ENCODE peak calls at places on chromosomes 1 and 21, in eight cellular contexts. Q is PC-9, H is type B pancreatic cell, P is NT2/D1, G is kidney tubule cell, M is NCI-H2081, L is foreskin fibroblast, U is amygdala. V is an unnamed sample.

GRCh38 chr1:105886309-105886708 is 1170.2 kb upstream of the PRMT6 start:
- DNase-seq in Q (no peak), H (no peak), P (no peak), U (no peak), L (no peak), G (no peak), M (no peak), V (no peak)

GRCh38 chr1:178491721-178492120 is 5.0 kb downstream of the CLEC20A start:
- DNase-seq in G (no peak), H (no peak), L (no peak), Q (no peak), M (no peak), P (no peak), U (no peak), V (no peak)

GRCh38 chr1:75233302-75233929 is 99.2 kb downstream of the LHX8 start:
- DNase-seq in U (no peak), P (peak; percentile 46), G (peak; percentile 53), Q (no peak), H (no peak), M (peak; percentile 28), L (peak; percentile 9), V (peak; percentile 32)

GRCh38 chr1:27968692-27969091 is 8.9 kb downstream of the XKR8 start:
- DNase-seq in H (no peak), M (no peak), P (no peak), Q (peak; percentile 68), U (no peak), L (peak; percentile 97), G (peak; percentile 88), V (peak; percentile 95)

GRCh38 chr1:162548170-162548569 is 13.4 kb upstream of the UAP1 start:
- DNase-seq in P (no peak), G (no peak), Q (no peak), U (no peak), M (no peak), H (no peak), L (peak; percentile 88), V (peak; percentile 71)

GRCh38 chr1:233909195-233909594 is 4.7 kb downstream of the SLC35F3 start:
- DNase-seq in Q (peak; percentile 70), H (no peak), M (no peak), L (no peak), U (no peak), P (no peak), G (peak; percentile 99), V (peak; percentile 80)

GRCh38 chr1:55813619-55814018 is 598.5 kb upstream of the USP24 start:
- DNase-seq in Q (peak; percentile 9), U (no peak), G (peak; percentile 18), P (no peak), H (no peak), M (no peak), L (peak; percentile 90), V (peak; percentile 75)

GRCh38 chr1:225737866-225738265 is 39.8 kb upstream of the SRP9 start:
- DNase-seq in G (no peak), U (no peak), P (no peak), M (no peak), L (no peak), Q (no peak), H (no peak), V (no peak)

GRCh38 chr1:115456441-115456961 is 118.5 kb upstream of the NGF start:
- DNase-seq in Q (peak; percentile 41), P (no peak), U (no peak), G (peak; percentile 79), H (no peak), M (no peak), L (peak; percentile 61), V (peak; percentile 90)

GRCh38 chr1:2314803-2315710 is 76.3 kb downstream of the MORN1 start:
- DNase-seq in L (peak; percentile 66), M (peak; percentile 19), G (peak; percentile 33), U (no peak), H (no peak), P (no peak), Q (peak; percentile 53), V (peak; percentile 64)

GRCh38 chr21:30072496-30072895 is 94.1 kb downstream of the CLDN17 start:
- DNase-seq in G (peak; percentile 63), L (peak; percentile 54), M (peak; percentile 2), P (peak; percentile 95), U (no peak), H (no peak), Q (peak; percentile 22), V (no peak)

GRCh38 chr1:14590781-14591180 is 7.7 kb upstream of the KAZN start:
- DNase-seq in H (no peak), U (no peak), Q (no peak), P (no peak), L (no peak), G (peak; percentile 45), M (no peak), V (no peak)

GRCh38 chr1:159916240-159917051 is 8.9 kb downstream of the TAGLN2 start:
- DNase-seq in P (peak; percentile 88), M (peak; percentile 45), Q (peak; percentile 84), H (no peak), G (peak; percentile 84), L (peak; percentile 85), U (no peak), V (peak; percentile 98)

GRCh38 chr1:24995661-24996060 is 65.6 kb upstream of the RUNX3 start:
- DNase-seq in M (no peak), H (no peak), G (no peak), L (no peak), U (no peak), Q (no peak), P (no peak), V (no peak)

GRCh38 chr1:161502181-161502580 is 3.1 kb upstream of the FCGR2A start:
- DNase-seq in G (no peak), Q (no peak), P (no peak), H (no peak), L (no peak), U (no peak), M (peak; percentile 50), V (no peak)

GRCh38 chr1:34858901-34859441 is 578 bp downstream of the SMIM12 start:
- DNase-seq in L (peak; percentile 62), Q (no peak), H (no peak), G (peak; percentile 28), P (no peak), M (no peak), U (no peak), V (peak; percentile 53)